ENCODE peak calls at places on chromosomes 7 and 10, in ten cellular contexts. Z is CD4-positive, CD25-positive, alpha-beta regulatory T cell; X is BJ; B is BE2C; R is stomach; F is SK-N-SH; W is astrocyte; T is endodermal cell; V is IMR-90; Q is GM23248. C is an unnamed sample.

GRCh38 chr7:15086171-15086745 is 183.7 kb upstream of the DGKB start:
- DNase-seq in Z (no peak), X (no peak), B (no peak), R (no peak), F (no peak), W (no peak), T (no peak), V (no peak), Q (peak; percentile 53), C (no peak)

GRCh38 chr10:114271014-114271778 is 32.1 kb downstream of the VWA2 start:
- DNase-seq in Z (no peak), X (no peak), B (no peak), R (peak; percentile 58), F (no peak), W (no peak), T (no peak), V (no peak), Q (peak; percentile 41), C (no peak)

GRCh38 chr10:95363303-95363912 is 72.6 kb upstream of the PDLIM1 start:
- DNase-seq in Z (peak; percentile 26), X (no peak), B (peak; percentile 46), R (peak; percentile 40), F (peak; percentile 70), W (peak; percentile 36), T (peak; percentile 75), V (peak; percentile 77), Q (peak; percentile 65), C (peak; percentile 66)

GRCh38 chr10:52232561-52233350 is 81.3 kb upstream of the DKK1 start:
- DNase-seq in Z (no peak), X (no peak), B (no peak), R (no peak), F (peak; percentile 9), W (no peak), T (no peak), V (no peak), Q (peak; percentile 6), C (no peak)

GRCh38 chr10:112052176-112052575 is 131.4 kb downstream of the GPAM start:
- DNase-seq in Z (no peak), X (no peak), B (peak; percentile 41), R (no peak), F (no peak), W (no peak), T (no peak), V (no peak), Q (no peak), C (no peak)

GRCh38 chr7:142508251-142508650 is 241.0 kb upstream of the PRSS1 start:
- DNase-seq in Z (no peak), X (no peak), B (no peak), R (peak; percentile 42), F (no peak), W (no peak), T (no peak), V (no peak), Q (no peak), C (no peak)

GRCh38 chr10:98269435-98269912 is 1.5 kb upstream of the LOXL4 start:
- DNase-seq in Z (no peak), X (peak; percentile 44), B (peak; percentile 25), R (no peak), F (peak; percentile 56), W (peak; percentile 84), T (peak; percentile 84), V (peak; percentile 73), Q (peak; percentile 90), C (peak; percentile 71)

GRCh38 chr10:132138133-132138532 is 48.6 kb upstream of the DPYSL4 start:
- DNase-seq in Z (no peak), X (no peak), B (no peak), R (no peak), F (no peak), W (no peak), T (no peak), V (no peak), Q (no peak), C (no peak)

GRCh38 chr7:159012353-159013069 is 132.2 kb downstream of the VIPR2 start:
- DNase-seq in Z (no peak), X (no peak), B (no peak), R (peak; percentile 88), F (no peak), W (no peak), T (no peak), V (no peak), Q (peak; percentile 4), C (no peak)

GRCh38 chr7:78777844-78778243 is 675.6 kb downstream of the MAGI2 start:
- DNase-seq in Z (no peak), X (no peak), B (no peak), R (no peak), F (no peak), W (peak; percentile 6), T (no peak), V (peak; percentile 47), Q (peak; percentile 39), C (no peak)

GRCh38 chr7:20791523-20791879 is 4.8 kb upstream of the SP8 start:
- DNase-seq in Z (no peak), X (no peak), B (no peak), R (no peak), F (no peak), W (no peak), T (no peak), V (no peak), Q (no peak), C (no peak)

GRCh38 chr10:33190406-33190805 is 144.1 kb downstream of the NRP1 start:
- DNase-seq in Z (no peak), X (no peak), B (no peak), R (no peak), F (no peak), W (peak; percentile 61), T (no peak), V (no peak), Q (peak; percentile 36), C (no peak)

GRCh38 chr7:27586825-27587224 is 75.9 kb downstream of the HIBADH start:
- DNase-seq in Z (no peak), X (no peak), B (peak; percentile 75), R (no peak), F (peak; percentile 67), W (no peak), T (peak; percentile 53), V (no peak), Q (no peak), C (peak; percentile 10)

GRCh38 chr7:73761854-73762658 is 8.0 kb downstream of the CLDN3 start:
- DNase-seq in Z (no peak), X (no peak), B (no peak), R (no peak), F (peak; percentile 59), W (no peak), T (peak; percentile 66), V (no peak), Q (no peak), C (peak; percentile 91)

GRCh38 chr10:77016278-77016815 is 621.3 kb downstream of the KCNMA1 start:
- DNase-seq in Z (no peak), X (no peak), B (no peak), R (no peak), F (no peak), W (peak; percentile 10), T (no peak), V (no peak), Q (peak; percentile 77), C (no peak)

GRCh38 chr10:79202188-79203013 is 133.6 kb downstream of the ZMIZ1 start:
- DNase-seq in Z (no peak), X (no peak), B (peak; percentile 75), R (peak; percentile 49), F (peak; percentile 73), W (no peak), T (peak; percentile 86), V (peak; percentile 29), Q (peak; percentile 49), C (peak; percentile 88)

GRCh38 chr10:102397222-102398171 is 2.0 kb downstream of the NFKB2 start:
- DNase-seq in Z (no peak), X (no peak), B (no peak), R (no peak), F (no peak), W (no peak), T (no peak), V (no peak), Q (no peak), C (peak; percentile 32)
- H3K36me3 ChIP-seq in Z (peaks cover 23% of the 10 kb centered on the region), X (peaks cover 20% of the 10 kb centered on the region), B (peaks cover 9% of the 10 kb centered on the region), R (peaks cover 17% of the 10 kb centered on the region), F (no peaks in the 10 kb centered on the region), W (no peaks in the 10 kb centered on the region), T (peaks cover 25% of the 10 kb centered on the region), V (peaks cover 21% of the 10 kb centered on the region), Q (no peaks in the 10 kb centered on the region), C (peaks cover 1% of the 10 kb centered on the region)

DNA sequence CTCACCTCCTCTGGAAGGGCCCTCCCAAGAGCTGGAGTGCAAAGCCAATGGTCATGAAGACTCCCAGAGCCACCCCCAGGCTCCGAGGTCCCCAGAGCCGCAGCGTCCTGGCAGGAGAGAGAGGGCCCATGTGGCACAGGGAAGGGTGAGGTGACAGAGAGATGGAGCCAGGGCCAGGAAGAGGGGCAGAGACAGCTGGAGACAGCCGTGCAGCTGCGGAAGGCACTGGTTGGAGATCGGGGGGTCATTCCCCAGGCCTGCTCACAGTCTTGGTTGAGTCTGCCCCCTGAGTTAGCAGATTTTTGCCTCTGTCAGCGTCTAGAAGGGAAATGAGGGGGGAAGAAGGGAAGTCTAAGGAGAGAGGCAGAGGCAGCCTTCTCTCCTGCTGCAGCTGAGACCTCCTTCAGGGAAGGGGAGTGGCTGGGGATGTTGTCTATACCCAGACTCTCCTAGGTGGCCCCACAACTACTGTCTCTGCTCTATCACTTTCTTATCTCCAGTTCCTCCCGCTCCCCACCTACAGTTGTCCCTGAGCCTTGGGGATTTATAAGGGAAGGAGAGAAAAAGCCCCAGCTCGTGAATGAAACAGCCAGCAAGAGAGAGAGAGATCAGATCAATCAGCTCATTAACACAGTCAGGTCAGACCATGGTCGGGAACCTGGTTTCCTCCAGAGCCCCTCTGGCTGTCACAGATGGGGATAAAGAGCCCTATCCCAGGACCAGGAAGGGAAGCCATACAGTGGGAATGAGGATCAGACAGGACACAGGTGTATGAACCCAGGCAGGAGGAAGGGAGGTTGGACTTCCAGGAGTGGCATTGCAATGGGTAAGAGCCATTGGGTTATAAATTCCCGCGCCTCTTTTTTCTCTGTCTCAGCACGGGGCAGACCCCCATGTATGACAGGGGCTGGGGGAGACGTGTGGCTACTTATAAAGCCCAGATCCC is 1.2 kb downstream of the GAL3ST4 start:
- DNase-seq in Z (no peak), X (no peak), B (no peak), R (no peak), F (peak; percentile 70), W (no peak), T (peak; percentile 61), V (no peak), Q (no peak), C (peak; percentile 62)
- H3K4me3 ChIP-seq in Z (peak overlapping the region; percentile 74), X (peak overlapping the region; percentile 42), B (no peak overlapping the region), R (peak overlapping the region; percentile 45), F (peak overlapping the region; percentile 36), W (peak overlapping the region; percentile 61), T (peak overlapping the region; percentile 73), V (peak overlapping the region; percentile 39), Q (no peak overlapping the region), C (peak overlapping the region; percentile 65)

DNA sequence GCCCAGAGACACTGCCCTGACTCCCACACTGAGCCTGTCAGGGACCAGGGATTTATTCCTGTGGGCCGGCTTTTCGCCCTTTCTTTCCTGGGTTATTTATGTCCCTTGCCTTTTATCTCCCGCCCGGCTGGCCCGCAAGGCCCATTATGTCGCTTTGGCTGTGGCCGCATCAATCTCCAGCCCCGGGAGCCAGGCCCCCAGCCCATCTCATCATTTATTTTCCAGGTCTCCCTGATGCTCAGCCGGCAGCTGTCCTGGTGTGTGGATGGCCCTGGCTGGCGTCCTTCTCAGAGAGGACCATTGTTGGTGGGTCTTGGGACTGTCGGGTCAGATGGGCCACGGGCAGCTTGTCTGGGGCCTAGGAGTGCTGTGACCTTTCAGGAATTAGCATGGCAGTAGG is 82.3 kb downstream of the FAM241B start:
- DNase-seq in Z (no peak), X (no peak), B (no peak), R (no peak), F (no peak), W (no peak), T (no peak), V (no peak), Q (no peak), C (no peak)
- H3K27me3 ChIP-seq in Z (no peaks in the 10 kb centered on the region), X (peaks cover 22% of the 10 kb centered on the region), B (no peaks in the 10 kb centered on the region), R (peaks cover 27% of the 10 kb centered on the region), F (peaks cover 40% of the 10 kb centered on the region), W (peaks cover 19% of the 10 kb centered on the region), T (no peaks in the 10 kb centered on the region), V (peaks cover 20% of the 10 kb centered on the region), Q (peaks cover 32% of the 10 kb centered on the region), C (no peaks in the 10 kb centered on the region)

GRCh38 chr10:824946-825345 is 106.6 kb downstream of the LARP4B start:
- DNase-seq in Z (no peak), X (no peak), B (no peak), R (no peak), F (no peak), W (no peak), T (no peak), V (no peak), Q (no peak), C (no peak)
- H3K36me3 ChIP-seq in Z (peaks cover 87% of the 10 kb centered on the region), X (peaks cover 40% of the 10 kb centered on the region), B (peaks cover 83% of the 10 kb centered on the region), R (peaks cover 75% of the 10 kb centered on the region), F (peaks cover 88% of the 10 kb centered on the region), W (peaks cover 55% of the 10 kb centered on the region), T (peaks cover 86% of the 10 kb centered on the region), V (peaks cover 70% of the 10 kb centered on the region), Q (peaks cover 53% of the 10 kb centered on the region), C (peaks cover 45% of the 10 kb centered on the region)

C was measured in H7.